ENCODE peak calls at places on chromosomes 7 and 10, in seven cellular contexts. L, X, A, O, U, J and S are unnamed samples.

GRCh38 chr10:124211921-124212320 is 118.5 kb upstream of the CHST15 start:
- DNase-seq in A (no peak), J (no peak), U (peak; percentile 28), O (no peak), L (no peak), X (no peak), S (peak; percentile 70)

GRCh38 chr10:47312663-47312995 is 9.6 kb upstream of the GDF2 start:
- DNase-seq in X (no peak), O (no peak), U (no peak), J (no peak), L (no peak), A (no peak), S (no peak)

GRCh38 chr10:113709221-113709838 is 29.6 kb downstream of the CASP7 start:
- DNase-seq in X (no peak), A (no peak), L (peak; percentile 27), O (no peak), U (peak; percentile 59), J (no peak), S (peak; percentile 71)

GRCh38 chr10:112275512-112276245 is 7.5 kb upstream of the TECTB start:
- DNase-seq in X (no peak), J (no peak), O (no peak), A (no peak), L (peak; percentile 32), U (no peak), S (no peak)

GRCh38 chr10:84114088-84114667 is 25.1 kb upstream of the GHITM start:
- DNase-seq in U (peak; percentile 26), J (no peak), A (no peak), O (no peak), L (no peak), X (no peak), S (no peak)

GRCh38 chr7:38840736-38841460 is 68.1 kb downstream of the VPS41 start:
- DNase-seq in A (no peak), X (no peak), U (peak; percentile 44), O (no peak), J (no peak), L (no peak), S (peak; percentile 86)

GRCh38 chr7:128891110-128891941 is 19.2 kb downstream of the KCP start:
- DNase-seq in X (no peak), A (no peak), O (no peak), L (peak; percentile 41), J (no peak), U (peak; percentile 56), S (no peak)

GRCh38 chr7:43659549-43659896 is 69.8 kb downstream of the COA1 start:
- DNase-seq in X (no peak), L (no peak), J (no peak), O (no peak), A (no peak), U (no peak), S (no peak)

GRCh38 chr10:70274643-70275042 is 9.2 kb downstream of the NPFFR1 start:
- DNase-seq in L (no peak), U (no peak), A (peak; percentile 26), J (no peak), O (no peak), X (peak; percentile 66), S (peak; percentile 92)

GRCh38 chr7:36473454-36474282 is 84.0 kb downstream of the ANLN start:
- DNase-seq in A (peak; percentile 86), O (no peak), U (peak; percentile 58), L (peak; percentile 44), J (peak; percentile 31), X (no peak), S (peak; percentile 13)

GRCh38 chr7:95045236-95045923 is 138.0 kb downstream of the PPP1R9A start:
- DNase-seq in U (peak; percentile 66), X (no peak), O (no peak), J (no peak), L (no peak), A (peak; percentile 43), S (no peak)

GRCh38 chr7:2821842-2822507 is 22.1 kb downstream of the GNA12 start:
- DNase-seq in A (no peak), O (no peak), X (no peak), J (no peak), U (peak; percentile 73), L (no peak), S (peak; percentile 92)

GRCh38 chr7:69868921-69869320 is 270.6 kb downstream of the AUTS2 start:
- DNase-seq in L (no peak), A (no peak), U (no peak), O (no peak), X (no peak), J (no peak), S (no peak)

GRCh38 chr7:64853679-64854078 is 49.4 kb upstream of the ZNF273 start:
- DNase-seq in X (no peak), A (no peak), L (no peak), J (no peak), O (no peak), U (no peak), S (no peak)

GRCh38 chr7:1503816-1504775 is at the start of gene INTS1:
- DNase-seq in L (peak; percentile 96), U (peak; percentile 95), A (peak; percentile 94), O (peak; percentile 34), J (peak; percentile 90), X (peak; percentile 90), S (peak; percentile 76)
- TF ChIP-seq CTCF in L (peak; percentile 78), U (peak; percentile 78), A (peak; percentile 94), O (peak; percentile 69), J (peak; percentile 73), X (peak; percentile 86), S (peak; percentile 48)

GRCh38 chr7:116232402-116232749 is 22.0 kb downstream of the TES start:
- DNase-seq in A (no peak), O (no peak), J (no peak), X (no peak), U (peak; percentile 28), L (no peak), S (peak; percentile 41)

GRCh38 chr7:116234517-116235200 is 24.3 kb downstream of the TES start:
- DNase-seq in O (no peak), U (no peak), J (no peak), L (no peak), X (no peak), A (no peak), S (no peak)

GRCh38 chr7:116231543-116232401 is 21.4 kb downstream of the TES start:
- DNase-seq in X (no peak), O (no peak), U (peak; percentile 78), L (peak; percentile 52), A (no peak), J (no peak), S (peak; percentile 67)

GRCh38 chr7:116235380-116235779 is 25.0 kb downstream of the TES start:
- DNase-seq in A (no peak), J (no peak), O (no peak), X (no peak), L (no peak), U (no peak), S (no peak)

GRCh38 chr7:116232920-116233319 is 22.6 kb downstream of the TES start:
- DNase-seq in J (no peak), L (no peak), U (peak; percentile 48), O (no peak), X (no peak), A (no peak), S (no peak)
- H3K4me1 ChIP-seq in J (peaks cover 22% of the 10 kb centered on the region), L (peaks cover 20% of the 10 kb centered on the region), U (peaks cover 56% of the 10 kb centered on the region), O (peaks cover 21% of the 10 kb centered on the region), X (peaks cover 48% of the 10 kb centered on the region), A (peaks cover 22% of the 10 kb centered on the region), S (peaks cover 45% of the 10 kb centered on the region)

DNA sequence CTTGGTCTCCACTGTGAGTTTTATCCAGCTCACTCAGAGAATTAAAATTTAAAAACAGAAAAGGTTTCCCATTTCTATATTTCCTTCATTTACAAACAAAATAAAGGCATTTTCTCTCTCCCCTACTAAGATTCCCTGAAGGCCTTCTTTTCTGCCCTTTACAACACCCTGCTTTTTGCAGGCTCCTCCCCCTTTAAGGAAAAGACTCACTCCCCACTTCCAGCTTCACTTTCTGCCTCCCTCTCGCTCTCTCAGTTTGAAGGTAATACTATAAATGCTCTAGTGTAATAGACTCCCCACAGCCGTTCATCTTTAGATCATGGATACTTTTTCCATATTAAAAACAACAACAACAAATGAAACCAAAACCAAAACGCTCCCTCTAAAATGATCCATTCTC is 53.3 kb downstream of the CDHR3 start:
- DNase-seq in O (no peak), A (no peak), L (no peak), X (no peak), U (no peak), J (no peak), S (no peak)
- TF ChIP-seq CTCF in O (no peak), A (no peak), L (no peak), X (no peak), U (no peak), J (no peak), S (no peak)

GRCh38 chr10:79160191-79160590 is 91.4 kb downstream of the ZMIZ1 start:
- DNase-seq in A (no peak), J (no peak), U (no peak), O (no peak), X (no peak), L (no peak), S (no peak)
- H3K4me1 ChIP-seq in A (peaks cover 23% of the 10 kb centered on the region), J (peaks cover 28% of the 10 kb centered on the region), U (peaks cover 65% of the 10 kb centered on the region), O (no peaks in the 10 kb centered on the region), X (peaks cover 83% of the 10 kb centered on the region), L (peaks cover 71% of the 10 kb centered on the region), S (peaks cover 61% of the 10 kb centered on the region)

DNA sequence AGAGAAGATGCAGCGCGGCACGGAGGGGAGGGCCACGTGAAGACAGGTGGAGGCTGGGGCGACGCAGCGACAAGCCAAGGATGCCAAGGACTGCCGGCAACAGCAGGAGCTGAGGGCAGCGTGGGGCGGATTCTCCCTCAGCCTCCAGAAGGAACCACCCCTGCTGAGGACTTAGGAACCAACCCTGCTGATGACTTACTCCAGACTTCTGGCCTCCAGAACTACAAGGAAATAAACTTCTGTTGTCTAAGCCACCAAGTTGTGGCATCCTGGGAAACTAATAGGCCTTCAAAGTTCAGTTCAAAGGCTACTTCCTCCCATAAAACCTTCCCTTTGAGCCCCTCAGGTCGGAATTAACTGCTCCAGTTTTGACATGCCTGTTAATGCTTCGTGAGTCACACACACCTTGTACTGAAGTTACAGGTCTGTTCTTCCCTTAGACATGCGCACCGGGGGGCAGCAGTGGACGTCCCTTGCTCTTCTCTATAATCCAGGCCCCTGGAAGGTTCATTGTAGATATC is 88.4 kb upstream of the RHEB start:
- DNase-seq in O (no peak), A (peak; percentile 47), U (peak; percentile 27), X (no peak), L (peak; percentile 73), J (peak; percentile 90), S (no peak)
- TF ChIP-seq CTCF in O (no peak), A (no peak), U (peak; percentile 42), X (no peak), L (peak; percentile 7), J (no peak), S (no peak)

GRCh38 chr10:110843031-110843430 is 28.7 kb upstream of the PDCD4 start:
- DNase-seq in X (no peak), J (no peak), A (peak; percentile 57), U (no peak), O (peak; percentile 98), L (no peak), S (no peak)
- H3K4me1 ChIP-seq in X (peaks cover 33% of the 10 kb centered on the region), J (no peaks in the 10 kb centered on the region), A (peaks cover 76% of the 10 kb centered on the region), U (no peaks in the 10 kb centered on the region), O (peaks cover 53% of the 10 kb centered on the region), L (peaks cover 77% of the 10 kb centered on the region), S (no peaks in the 10 kb centered on the region)

GRCh38 chr7:33459340-33459751 is 330.0 kb downstream of the BBS9 start:
- DNase-seq in X (no peak), U (peak; percentile 57), O (no peak), L (peak; percentile 46), A (peak; percentile 10), J (peak; percentile 42), S (peak; percentile 29)
- TF ChIP-seq CTCF in X (peak; percentile 36), U (peak; percentile 79), O (peak; percentile 58), L (peak; percentile 49), A (no peak), J (peak; percentile 63), S (peak; percentile 25)